ENCODE peak calls at places on chromosomes 11 and 22, in nine cellular contexts. L is colonic mucosa, Y is lower lobe of right lung, O is DND-41, P is GM10248, J is neural progenitor cell, T is astrocyte of the spinal cord, G is GM20000, B is Peyer's patch. N is an unnamed sample.

GRCh38 chr22:20881231-20881630 is 22.4 kb downstream of the SNAP29 start:
- DNase-seq in L (no peak), Y (no peak), O (no peak), P (no peak), J (no peak), T (no peak), G (no peak), B (no peak), N (no peak)

GRCh38 chr22:23784215-23784732 is 2.5 kb upstream of the SMARCB1 start:
- DNase-seq in L (peak), Y (no peak), O (no peak), P (no peak), J (no peak), T (peak), G (no peak), B (no peak), N (no peak)

GRCh38 chr11:121376135-121376534 is 76.0 kb upstream of the SORL1 start:
- DNase-seq in L (no peak), Y (no peak), O (no peak), P (no peak), J (no peak), T (no peak), G (no peak), B (no peak), N (no peak)

GRCh38 chr11:112928136-112928535 is 33.1 kb upstream of the NCAM1 start:
- DNase-seq in L (no peak), Y (no peak), O (no peak), P (no peak), J (no peak), T (no peak), G (no peak), B (no peak), N (no peak)

GRCh38 chr11:115503083-115503885 is 931 bp downstream of the CADM1 start:
- DNase-seq in L (peak), Y (peak), O (no peak), P (peak), J (peak), T (peak), G (peak), B (peak), N (peak)

GRCh38 chr11:395866-396265 is 1.9 kb downstream of the PKP3 start:
- DNase-seq in L (peak), Y (no peak), O (no peak), P (no peak), J (no peak), T (no peak), G (no peak), B (no peak), N (no peak)

GRCh38 chr22:18076060-18076497 is 1.7 kb upstream of the PEX26 start:
- DNase-seq in L (peak), Y (peak), O (peak), P (peak), J (peak), T (peak), G (peak), B (peak), N (peak)

GRCh38 chr11:27757953-27758352 is 57.7 kb upstream of the BDNF start:
- DNase-seq in L (no peak), Y (no peak), O (no peak), P (no peak), J (no peak), T (peak), G (no peak), B (no peak), N (no peak)

GRCh38 chr11:2211113-2211971 is 39.7 kb upstream of the TH start:
- DNase-seq in L (peak), Y (no peak), O (no peak), P (no peak), J (peak), T (no peak), G (no peak), B (peak), N (no peak)

GRCh38 chr22:38429460-38430128 is 25.4 kb downstream of the KCNJ4 start:
- DNase-seq in L (no peak), Y (no peak), O (no peak), P (no peak), J (no peak), T (peak), G (no peak), B (no peak), N (no peak)

GRCh38 chr11:64844330-64845124 is at the start of gene CDC42BPG:
- DNase-seq in L (peak), Y (peak), O (peak), P (peak), J (peak), T (peak), G (peak), B (peak), N (no peak)

GRCh38 chr22:43018615-43019014 is 3.7 kb upstream of the PACSIN2 start:
- DNase-seq in L (peak), Y (no peak), O (no peak), P (no peak), J (no peak), T (no peak), G (no peak), B (no peak), N (no peak)

GRCh38 chr11:126624491-126624890 is 269.0 kb downstream of the ST3GAL4 start:
- DNase-seq in L (no peak), Y (no peak), O (no peak), P (no peak), J (no peak), T (peak), G (no peak), B (no peak), N (no peak)

DNA sequence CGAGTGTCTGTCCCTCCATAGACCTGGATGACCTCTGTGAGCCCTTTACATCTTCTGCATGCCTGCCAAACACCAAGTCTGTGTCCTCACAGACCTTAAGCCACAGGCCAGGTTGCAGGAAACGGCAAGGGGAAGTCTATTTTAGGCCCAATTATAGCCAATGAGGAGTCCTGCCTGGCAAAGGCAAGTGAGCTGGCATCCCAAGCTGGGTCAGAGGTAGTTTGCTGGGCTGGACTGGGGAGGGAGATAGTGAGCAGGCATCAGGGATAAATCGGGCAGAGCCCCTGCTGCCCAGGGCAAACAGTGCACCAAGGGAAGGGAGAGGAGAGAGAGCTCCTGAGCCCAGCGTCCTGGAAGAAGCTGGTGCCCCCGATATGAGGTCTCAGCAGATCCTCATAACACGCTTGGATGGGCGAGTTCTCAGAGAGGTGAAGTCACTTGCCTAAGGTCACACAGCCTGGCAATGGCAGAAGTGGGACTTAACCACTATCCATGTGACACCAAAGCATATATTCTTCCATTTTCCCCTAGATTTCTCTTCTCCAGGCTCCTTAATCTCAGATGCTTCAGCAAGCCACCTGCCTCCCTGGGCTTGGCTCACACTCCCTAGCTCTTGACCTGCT is 3.7 kb upstream of the RELT start:
- DNase-seq in L (no peak), Y (no peak), O (no peak), P (no peak), J (peak), T (no peak), G (no peak), B (no peak), N (no peak)
- TF ChIP-seq CTCF in L (no peak), Y (no peak), O (peak), P (no peak), J (peak), T (peak), G (no peak), B (no peak), N (no peak)

DNA sequence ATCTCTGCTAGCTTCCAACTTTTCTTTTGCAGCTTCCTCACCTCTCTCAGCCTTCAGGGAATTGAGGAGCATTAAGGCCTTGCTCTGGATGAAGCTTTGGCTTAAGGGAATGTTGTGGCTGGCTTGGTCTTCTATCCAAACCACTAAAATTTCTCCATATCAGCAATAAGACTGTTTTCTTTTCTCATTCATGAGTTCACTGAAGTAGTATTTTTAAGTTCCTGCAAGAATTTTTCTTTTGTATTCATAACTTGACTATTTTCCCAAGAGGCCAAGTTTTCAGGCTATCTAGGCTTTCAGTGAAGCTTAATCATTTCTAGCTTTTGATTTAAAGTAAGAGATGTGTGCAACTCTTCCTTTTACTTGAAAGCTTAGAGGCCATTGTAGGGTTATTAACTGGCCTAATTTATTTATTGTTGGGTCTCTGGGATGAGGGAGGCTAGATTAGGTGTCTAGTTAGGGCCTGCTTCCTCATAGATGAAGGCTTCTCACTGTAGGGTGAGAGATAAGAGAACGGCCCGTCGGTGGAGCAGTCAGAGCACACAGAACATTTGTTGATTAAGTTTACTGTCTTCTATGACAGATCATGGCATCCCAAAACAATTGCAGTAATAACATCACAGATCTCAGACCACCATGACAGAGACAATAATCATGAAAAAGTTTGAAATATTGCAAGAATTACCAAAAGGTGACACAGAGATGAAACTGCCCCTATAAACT is 33.2 kb downstream of the CSF2RB start:
- DNase-seq in L (no peak), Y (no peak), O (no peak), P (peak), J (no peak), T (no peak), G (peak), B (no peak), N (no peak)
- TF ChIP-seq CTCF in L (no peak), Y (no peak), O (no peak), P (peak), J (peak), T (no peak), G (peak), B (peak), N (no peak)

DNA sequence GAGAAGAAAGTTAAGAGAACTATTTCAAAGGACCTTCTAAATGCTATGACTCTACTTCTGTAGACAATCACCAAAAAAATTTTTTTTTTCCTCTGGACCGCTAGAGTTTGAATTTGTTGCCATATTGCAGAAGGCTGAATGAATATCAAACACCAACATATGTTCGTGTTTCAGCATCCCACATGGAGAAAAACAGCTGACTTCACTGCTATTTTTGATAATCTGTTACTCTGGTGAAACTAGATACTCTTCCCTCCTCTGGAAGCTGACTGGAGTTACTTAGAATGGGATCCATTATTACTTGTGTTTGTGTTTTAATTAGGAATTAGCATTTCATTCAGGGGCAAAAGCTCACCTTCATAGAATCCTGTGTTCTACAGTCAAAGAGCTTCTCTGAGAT is 447.0 kb downstream of the AASDHPPT start:
- DNase-seq in L (no peak), Y (no peak), O (no peak), P (no peak), J (no peak), T (no peak), G (no peak), B (no peak), N (no peak)
- TF ChIP-seq CTCF in L (no peak), Y (no peak), O (no peak), P (no peak), J (no peak), T (no peak), G (no peak), B (no peak), N (no peak)

GRCh38 chr11:86246293-86246675 is 1.7 kb downstream of the EED start:
- DNase-seq in L (no peak), Y (no peak), O (no peak), P (no peak), J (no peak), T (no peak), G (no peak), B (no peak), N (no peak)

GRCh38 chr11:86248609-86249008 is 4.1 kb downstream of the EED start:
- DNase-seq in L (no peak), Y (no peak), O (no peak), P (no peak), J (no peak), T (no peak), G (no peak), B (no peak), N (no peak)

GRCh38 chr11:86251285-86251830 is 6.8 kb downstream of the EED start:
- DNase-seq in L (no peak), Y (no peak), O (no peak), P (no peak), J (no peak), T (no peak), G (no peak), B (no peak), N (no peak)

GRCh38 chr11:86247608-86248007 is 3.1 kb downstream of the EED start:
- DNase-seq in L (peak), Y (no peak), O (no peak), P (no peak), J (no peak), T (no peak), G (no peak), B (no peak), N (no peak)

GRCh38 chr11:86249307-86250098 is 5.0 kb downstream of the EED start:
- DNase-seq in L (no peak), Y (no peak), O (no peak), P (no peak), J (no peak), T (no peak), G (no peak), B (no peak), N (no peak)
- TF ChIP-seq CTCF in L (no peak), Y (no peak), O (no peak), P (no peak), J (no peak), T (no peak), G (no peak), B (no peak), N (no peak)

GRCh38 chr22:41401781-41402648 is 20.3 kb downstream of the TEF start:
- DNase-seq in L (peak), Y (peak), O (no peak), P (no peak), J (peak), T (peak), G (no peak), B (peak), N (no peak)

GRCh38 chr22:41407433-41407832 is 25.7 kb downstream of the TEF start:
- DNase-seq in L (no peak), Y (no peak), O (no peak), P (no peak), J (no peak), T (no peak), G (no peak), B (no peak), N (no peak)

GRCh38 chr22:41398921-41399320 is 17.2 kb downstream of the TEF start:
- DNase-seq in L (no peak), Y (no peak), O (no peak), P (no peak), J (no peak), T (no peak), G (no peak), B (no peak), N (no peak)

GRCh38 chr22:41405588-41405987 is 23.8 kb downstream of the TEF start:
- DNase-seq in L (no peak), Y (no peak), O (no peak), P (peak), J (no peak), T (no peak), G (peak), B (no peak), N (no peak)

GRCh38 chr22:41403532-41404318 is 22.0 kb downstream of the TEF start:
- DNase-seq in L (peak), Y (peak), O (peak), P (peak), J (peak), T (peak), G (peak), B (peak), N (peak)
- TF ChIP-seq CTCF in L (peak), Y (peak), O (peak), P (peak), J (peak), T (peak), G (peak), B (peak), N (peak)

GRCh38 chr11:29260939-29261705 is 755.7 kb downstream of the KCNA4 start:
- DNase-seq in L (no peak), Y (no peak), O (no peak), P (no peak), J (no peak), T (peak), G (no peak), B (no peak), N (no peak)
- TF ChIP-seq CTCF in L (no peak), Y (no peak), O (no peak), P (no peak), J (no peak), T (no peak), G (no peak), B (no peak), N (no peak)

DNA sequence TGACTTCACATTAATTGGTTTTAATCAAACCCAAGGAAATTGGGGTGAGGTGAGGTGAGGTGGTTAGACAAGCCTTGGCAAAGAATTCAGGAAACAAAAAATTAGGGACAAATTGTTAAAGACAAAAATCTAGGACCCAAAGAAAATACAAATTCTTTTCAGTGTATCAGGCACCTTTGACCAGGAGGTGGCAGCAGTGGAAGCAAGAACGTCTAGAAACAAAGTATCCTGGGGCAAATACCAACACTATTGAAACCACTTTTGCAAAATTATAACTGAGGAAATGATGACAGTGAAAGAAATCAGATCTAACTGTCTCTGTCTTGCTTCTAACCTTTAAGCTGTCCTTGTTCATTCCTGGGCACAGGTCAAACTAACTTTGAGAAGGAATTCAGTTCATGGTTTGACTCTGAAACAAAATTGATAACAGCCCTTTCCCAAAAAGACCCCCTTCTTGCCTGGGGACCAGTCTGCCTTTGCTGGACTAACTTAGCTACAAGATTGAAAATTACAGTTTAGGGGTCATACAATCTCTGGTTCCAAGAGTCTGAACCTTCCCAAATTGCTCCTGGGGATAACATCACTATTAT is 11.1 kb upstream of the ALKBH8 start:
- DNase-seq in L (peak), Y (no peak), O (peak), P (peak), J (peak), T (peak), G (peak), B (peak), N (no peak)
- TF ChIP-seq CTCF in L (peak), Y (peak), O (peak), P (peak), J (peak), T (peak), G (peak), B (peak), N (peak)

GRCh38 chr11:78046486-78046854 is 17.2 kb upstream of the THRSP start:
- DNase-seq in L (no peak), Y (no peak), O (no peak), P (no peak), J (no peak), T (no peak), G (no peak), B (no peak), N (no peak)
- TF ChIP-seq CTCF in L (no peak), Y (no peak), O (no peak), P (no peak), J (no peak), T (no peak), G (no peak), B (no peak), N (no peak)

GRCh38 chr11:117621226-117621625 is 175.8 kb downstream of the DSCAML1 start:
- DNase-seq in L (peak), Y (no peak), O (peak), P (no peak), J (no peak), T (peak), G (no peak), B (no peak), N (no peak)
- TF ChIP-seq CTCF in L (peak), Y (peak), O (peak), P (no peak), J (peak), T (peak), G (no peak), B (peak), N (peak)

DNA sequence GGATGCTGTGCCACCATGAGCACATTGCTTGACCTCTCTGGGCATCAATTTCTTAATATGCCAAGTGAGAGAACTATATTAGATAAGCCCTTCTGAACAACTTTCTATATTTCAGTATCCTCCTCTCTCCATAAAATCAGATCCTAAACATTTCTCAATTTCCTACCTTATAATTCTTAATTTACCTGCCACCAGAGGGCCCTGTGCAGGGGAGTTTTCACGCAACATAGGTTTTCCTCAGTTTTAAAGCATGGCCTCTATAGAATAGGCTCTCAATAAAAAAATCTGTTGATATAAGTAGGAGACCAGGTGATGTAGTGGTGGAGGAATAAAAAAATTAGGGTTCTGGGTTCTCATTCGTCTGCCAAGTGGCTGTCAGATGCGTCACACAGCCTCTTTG is 83.7 kb upstream of the DBX1 start:
- DNase-seq in L (no peak), Y (no peak), O (no peak), P (no peak), J (no peak), T (no peak), G (no peak), B (no peak), N (no peak)
- TF ChIP-seq CTCF in L (no peak), Y (no peak), O (peak), P (no peak), J (peak), T (peak), G (no peak), B (no peak), N (peak)